ENCODE peak calls at places on chromosome 18, in seven cellular contexts. I is tibial artery; Q is A172; M is transverse colon; F is cardiac septum; L is heart left ventricle; Z is effector CD4-positive, alpha-beta T cell. P is an unnamed sample.
A peak's percentile ranks its signal among the peaks of the same experiment; 100 is the strongest.

GRCh38 chr18:79405019-79405780 is 9.5 kb downstream of the NFATC1 start:
- DNase-seq in I (no peak), Q (no peak), M (no peak), F (no peak), L (no peak), Z (peak; percentile 55), P (no peak)

GRCh38 chr18:31876707-31877106 is 66.2 kb downstream of the TRAPPC8 start:
- DNase-seq in I (no peak), Q (no peak), M (no peak), F (no peak), L (no peak), Z (no peak), P (no peak)

GRCh38 chr18:28804512-28805214 is 627.7 kb upstream of the CDH2 start:
- DNase-seq in I (no peak), Q (no peak), M (no peak), F (no peak), L (no peak), Z (no peak), P (no peak)

GRCh38 chr18:76685402-76685801 is 137.0 kb upstream of the ZNF236 start:
- DNase-seq in I (no peak), Q (no peak), M (no peak), F (no peak), L (no peak), Z (no peak), P (no peak)

GRCh38 chr18:43277164-43277600 is at the start of gene SYT4:
- DNase-seq in I (no peak), Q (peak; percentile 13), M (no peak), F (peak; percentile 74), L (peak; percentile 44), Z (no peak), P (peak; percentile 30)

GRCh38 chr18:46096651-46097300 is 1.3 kb downstream of the ATP5F1A start:
- DNase-seq in I (no peak), Q (no peak), M (no peak), F (no peak), L (no peak), Z (no peak), P (no peak)

GRCh38 chr18:63551769-63552168 is 9.6 kb downstream of the SERPINB12 start:
- DNase-seq in I (no peak), Q (no peak), M (no peak), F (no peak), L (no peak), Z (no peak), P (no peak)

GRCh38 chr18:24560511-24560981 is 100.1 kb downstream of the HRH4 start:
- DNase-seq in I (no peak), Q (peak; percentile 69), M (no peak), F (no peak), L (no peak), Z (no peak), P (no peak)

GRCh38 chr18:80148316-80149199 is 39.5 kb downstream of the ADNP2 start:
- DNase-seq in I (peak; percentile 34), Q (no peak), M (no peak), F (no peak), L (no peak), Z (no peak), P (no peak)

GRCh38 chr18:63982361-63982760 is 12.5 kb downstream of the SERPINB8 start:
- DNase-seq in I (no peak), Q (no peak), M (no peak), F (no peak), L (no peak), Z (no peak), P (no peak)

GRCh38 chr18:45365835-45366234 is 249.4 kb upstream of the SLC14A2 start:
- DNase-seq in I (no peak), Q (no peak), M (no peak), F (no peak), L (no peak), Z (no peak), P (no peak)

GRCh38 chr18:49784427-49785185 is 28.7 kb downstream of the ACAA2 start:
- DNase-seq in I (no peak), Q (no peak), M (no peak), F (no peak), L (no peak), Z (no peak), P (no peak)

GRCh38 chr18:11500153-11501122 is 109.0 kb upstream of the SLC35G4 start:
- DNase-seq in I (no peak), Q (peak; percentile 99), M (no peak), F (no peak), L (no peak), Z (no peak), P (no peak)

GRCh38 chr18:361941-362913 is 94.4 kb upstream of the THOC1 start:
- DNase-seq in I (peak; percentile 69), Q (peak; percentile 17), M (no peak), F (no peak), L (peak; percentile 45), Z (no peak), P (no peak)

P was measured in hypothalamus.